ENCODE peak calls at places on chromosome 7, in six cellular contexts. One of them, this sample, is unnamed.

GRCh38 chr7:143295870-143296269 is 7.7 kb downstream of the CASP2 start:
- DNase-seq in stimulated activated CD4-positive, alpha-beta T cell treated with anti-CD3 and anti-CD28 coated beads, Interleukin-2, amount 100 ng/mL, for 24 hours: no peak
- DNase-seq in activated CD8-positive, alpha-beta memory T cell treated with anti-CD3 and anti-CD28 coated beads, Interleukin-2, amount 50 U/mL, for 48 hours: no peak
- DNase-seq in neuronal stem cell: no peak
- DNase-seq in astrocyte of the spinal cord: peak
- DNase-seq in body of pancreas: no peak
- DNase-seq in this sample: no peak

GRCh38 chr7:43117025-43117424 is 4.6 kb downstream of the HECW1 start:
- DNase-seq in body of pancreas: no peak
- DNase-seq in astrocyte of the spinal cord: peak
- DNase-seq in activated CD8-positive, alpha-beta memory T cell treated with anti-CD3 and anti-CD28 coated beads, Interleukin-2, amount 50 U/mL, for 48 hours: no peak
- DNase-seq in stimulated activated CD4-positive, alpha-beta T cell treated with anti-CD3 and anti-CD28 coated beads, Interleukin-2, amount 100 ng/mL, for 24 hours: no peak
- DNase-seq in neuronal stem cell: no peak
- DNase-seq in this sample: no peak

GRCh38 chr7:85185355-85186082 is 1.3 kb downstream of the SEMA3D start:
- DNase-seq in stimulated activated CD4-positive, alpha-beta T cell treated with anti-CD3 and anti-CD28 coated beads, Interleukin-2, amount 100 ng/mL, for 24 hours: no peak
- DNase-seq in neuronal stem cell: peak
- DNase-seq in body of pancreas: peak
- DNase-seq in astrocyte of the spinal cord: peak
- DNase-seq in activated CD8-positive, alpha-beta memory T cell treated with anti-CD3 and anti-CD28 coated beads, Interleukin-2, amount 50 U/mL, for 48 hours: no peak
- DNase-seq in this sample: no peak

GRCh38 chr7:101880536-101881443 is 63.4 kb downstream of the CUX1 start:
- DNase-seq in neuronal stem cell: no peak
- DNase-seq in activated CD8-positive, alpha-beta memory T cell treated with anti-CD3 and anti-CD28 coated beads, Interleukin-2, amount 50 U/mL, for 48 hours: no peak
- DNase-seq in astrocyte of the spinal cord: peak
- DNase-seq in stimulated activated CD4-positive, alpha-beta T cell treated with anti-CD3 and anti-CD28 coated beads, Interleukin-2, amount 100 ng/mL, for 24 hours: no peak
- DNase-seq in body of pancreas: peak
- DNase-seq in this sample: no peak

GRCh38 chr7:28409716-28410627 is 2.3 kb upstream of the CREB5 start:
- DNase-seq in neuronal stem cell: peak
- DNase-seq in astrocyte of the spinal cord: peak
- DNase-seq in body of pancreas: peak
- DNase-seq in activated CD8-positive, alpha-beta memory T cell treated with anti-CD3 and anti-CD28 coated beads, Interleukin-2, amount 50 U/mL, for 48 hours: peak
- DNase-seq in stimulated activated CD4-positive, alpha-beta T cell treated with anti-CD3 and anti-CD28 coated beads, Interleukin-2, amount 100 ng/mL, for 24 hours: peak
- DNase-seq in this sample: no peak

GRCh38 chr7:9029671-9030070 is 596.3 kb downstream of the NXPH1 start:
- DNase-seq in astrocyte of the spinal cord: no peak
- DNase-seq in stimulated activated CD4-positive, alpha-beta T cell treated with anti-CD3 and anti-CD28 coated beads, Interleukin-2, amount 100 ng/mL, for 24 hours: no peak
- DNase-seq in activated CD8-positive, alpha-beta memory T cell treated with anti-CD3 and anti-CD28 coated beads, Interleukin-2, amount 50 U/mL, for 48 hours: no peak
- DNase-seq in neuronal stem cell: no peak
- DNase-seq in body of pancreas: no peak
- DNase-seq in this sample: no peak

GRCh38 chr7:137036768-137037167 is 168.3 kb downstream of the CHRM2 start:
- DNase-seq in neuronal stem cell: no peak
- DNase-seq in astrocyte of the spinal cord: no peak
- DNase-seq in body of pancreas: no peak
- DNase-seq in stimulated activated CD4-positive, alpha-beta T cell treated with anti-CD3 and anti-CD28 coated beads, Interleukin-2, amount 100 ng/mL, for 24 hours: no peak
- DNase-seq in activated CD8-positive, alpha-beta memory T cell treated with anti-CD3 and anti-CD28 coated beads, Interleukin-2, amount 50 U/mL, for 48 hours: no peak
- DNase-seq in this sample: no peak

GRCh38 chr7:83119496-83119895 is 43.2 kb downstream of the PCLO start:
- DNase-seq in neuronal stem cell: no peak
- DNase-seq in stimulated activated CD4-positive, alpha-beta T cell treated with anti-CD3 and anti-CD28 coated beads, Interleukin-2, amount 100 ng/mL, for 24 hours: no peak
- DNase-seq in activated CD8-positive, alpha-beta memory T cell treated with anti-CD3 and anti-CD28 coated beads, Interleukin-2, amount 50 U/mL, for 48 hours: no peak
- DNase-seq in body of pancreas: no peak
- DNase-seq in astrocyte of the spinal cord: peak
- DNase-seq in this sample: no peak

GRCh38 chr7:19377611-19378339 is 232.6 kb upstream of the FERD3L start:
- DNase-seq in activated CD8-positive, alpha-beta memory T cell treated with anti-CD3 and anti-CD28 coated beads, Interleukin-2, amount 50 U/mL, for 48 hours: no peak
- DNase-seq in astrocyte of the spinal cord: peak
- DNase-seq in body of pancreas: no peak
- DNase-seq in stimulated activated CD4-positive, alpha-beta T cell treated with anti-CD3 and anti-CD28 coated beads, Interleukin-2, amount 100 ng/mL, for 24 hours: no peak
- DNase-seq in neuronal stem cell: no peak
- DNase-seq in this sample: no peak

GRCh38 chr7:27105161-27106122 is 3.0 kb upstream of the HOXA2 start:
- DNase-seq in body of pancreas: no peak
- DNase-seq in neuronal stem cell: no peak
- DNase-seq in activated CD8-positive, alpha-beta memory T cell treated with anti-CD3 and anti-CD28 coated beads, Interleukin-2, amount 50 U/mL, for 48 hours: no peak
- DNase-seq in stimulated activated CD4-positive, alpha-beta T cell treated with anti-CD3 and anti-CD28 coated beads, Interleukin-2, amount 100 ng/mL, for 24 hours: no peak
- DNase-seq in astrocyte of the spinal cord: peak
- DNase-seq in this sample: no peak

GRCh38 chr7:81482600-81483186 is 287.2 kb downstream of the HGF start:
- DNase-seq in activated CD8-positive, alpha-beta memory T cell treated with anti-CD3 and anti-CD28 coated beads, Interleukin-2, amount 50 U/mL, for 48 hours: no peak
- DNase-seq in astrocyte of the spinal cord: peak
- DNase-seq in stimulated activated CD4-positive, alpha-beta T cell treated with anti-CD3 and anti-CD28 coated beads, Interleukin-2, amount 100 ng/mL, for 24 hours: no peak
- DNase-seq in neuronal stem cell: no peak
- DNase-seq in body of pancreas: no peak
- DNase-seq in this sample: no peak

GRCh38 chr7:44378744-44379143 is 53.4 kb upstream of the CAMK2B start:
- DNase-seq in body of pancreas: no peak
- DNase-seq in neuronal stem cell: no peak
- DNase-seq in astrocyte of the spinal cord: peak
- DNase-seq in activated CD8-positive, alpha-beta memory T cell treated with anti-CD3 and anti-CD28 coated beads, Interleukin-2, amount 50 U/mL, for 48 hours: no peak
- DNase-seq in stimulated activated CD4-positive, alpha-beta T cell treated with anti-CD3 and anti-CD28 coated beads, Interleukin-2, amount 100 ng/mL, for 24 hours: no peak
- DNase-seq in this sample: no peak

GRCh38 chr7:17038783-17039170 is 157.0 kb upstream of the AGR3 start:
- DNase-seq in neuronal stem cell: no peak
- DNase-seq in body of pancreas: no peak
- DNase-seq in activated CD8-positive, alpha-beta memory T cell treated with anti-CD3 and anti-CD28 coated beads, Interleukin-2, amount 50 U/mL, for 48 hours: no peak
- DNase-seq in stimulated activated CD4-positive, alpha-beta T cell treated with anti-CD3 and anti-CD28 coated beads, Interleukin-2, amount 100 ng/mL, for 24 hours: no peak
- DNase-seq in astrocyte of the spinal cord: no peak
- DNase-seq in this sample: no peak

GRCh38 chr7:135512135-135512887 is 2.4 kb upstream of the CNOT4 start:
- DNase-seq in stimulated activated CD4-positive, alpha-beta T cell treated with anti-CD3 and anti-CD28 coated beads, Interleukin-2, amount 100 ng/mL, for 24 hours: no peak
- DNase-seq in neuronal stem cell: peak
- DNase-seq in body of pancreas: no peak
- DNase-seq in activated CD8-positive, alpha-beta memory T cell treated with anti-CD3 and anti-CD28 coated beads, Interleukin-2, amount 50 U/mL, for 48 hours: no peak
- DNase-seq in astrocyte of the spinal cord: peak
- DNase-seq in this sample: no peak

GRCh38 chr7:43467406-43467805 is 115.5 kb upstream of the STK17A start:
- DNase-seq in activated CD8-positive, alpha-beta memory T cell treated with anti-CD3 and anti-CD28 coated beads, Interleukin-2, amount 50 U/mL, for 48 hours: no peak
- DNase-seq in neuronal stem cell: no peak
- DNase-seq in stimulated activated CD4-positive, alpha-beta T cell treated with anti-CD3 and anti-CD28 coated beads, Interleukin-2, amount 100 ng/mL, for 24 hours: no peak
- DNase-seq in body of pancreas: no peak
- DNase-seq in astrocyte of the spinal cord: peak
- DNase-seq in this sample: no peak

GRCh38 chr7:4759211-4759610 is 16.2 kb upstream of the AP5Z1 start:
- DNase-seq in body of pancreas: no peak
- DNase-seq in activated CD8-positive, alpha-beta memory T cell treated with anti-CD3 and anti-CD28 coated beads, Interleukin-2, amount 50 U/mL, for 48 hours: no peak
- DNase-seq in astrocyte of the spinal cord: no peak
- DNase-seq in stimulated activated CD4-positive, alpha-beta T cell treated with anti-CD3 and anti-CD28 coated beads, Interleukin-2, amount 100 ng/mL, for 24 hours: no peak
- DNase-seq in neuronal stem cell: no peak
- DNase-seq in this sample: no peak

GRCh38 chr7:95766086-95766485 is 6.3 kb upstream of the DYNC1I1 start:
- DNase-seq in activated CD8-positive, alpha-beta memory T cell treated with anti-CD3 and anti-CD28 coated beads, Interleukin-2, amount 50 U/mL, for 48 hours: no peak
- DNase-seq in neuronal stem cell: no peak
- DNase-seq in body of pancreas: no peak
- DNase-seq in stimulated activated CD4-positive, alpha-beta T cell treated with anti-CD3 and anti-CD28 coated beads, Interleukin-2, amount 100 ng/mL, for 24 hours: no peak
- DNase-seq in astrocyte of the spinal cord: no peak
- DNase-seq in this sample: no peak

GRCh38 chr7:17184805-17185689 is 113.4 kb upstream of the AHR start:
- DNase-seq in astrocyte of the spinal cord: peak
- DNase-seq in body of pancreas: no peak
- DNase-seq in stimulated activated CD4-positive, alpha-beta T cell treated with anti-CD3 and anti-CD28 coated beads, Interleukin-2, amount 100 ng/mL, for 24 hours: no peak
- DNase-seq in activated CD8-positive, alpha-beta memory T cell treated with anti-CD3 and anti-CD28 coated beads, Interleukin-2, amount 50 U/mL, for 48 hours: no peak
- DNase-seq in neuronal stem cell: no peak
- DNase-seq in this sample: no peak

GRCh38 chr7:78441737-78442136 is 643.2 kb downstream of the PHTF2 start:
- DNase-seq in astrocyte of the spinal cord: no peak
- DNase-seq in body of pancreas: no peak
- DNase-seq in stimulated activated CD4-positive, alpha-beta T cell treated with anti-CD3 and anti-CD28 coated beads, Interleukin-2, amount 100 ng/mL, for 24 hours: no peak
- DNase-seq in neuronal stem cell: no peak
- DNase-seq in activated CD8-positive, alpha-beta memory T cell treated with anti-CD3 and anti-CD28 coated beads, Interleukin-2, amount 50 U/mL, for 48 hours: no peak
- DNase-seq in this sample: no peak

GRCh38 chr7:139362302-139362701 is 2.6 kb downstream of the LUC7L2 start:
- DNase-seq in astrocyte of the spinal cord: no peak
- DNase-seq in activated CD8-positive, alpha-beta memory T cell treated with anti-CD3 and anti-CD28 coated beads, Interleukin-2, amount 50 U/mL, for 48 hours: no peak
- DNase-seq in neuronal stem cell: no peak
- DNase-seq in stimulated activated CD4-positive, alpha-beta T cell treated with anti-CD3 and anti-CD28 coated beads, Interleukin-2, amount 100 ng/mL, for 24 hours: no peak
- DNase-seq in body of pancreas: no peak
- DNase-seq in this sample: no peak

GRCh38 chr7:78264105-78264504 is 465.5 kb downstream of the PHTF2 start:
- DNase-seq in body of pancreas: no peak
- DNase-seq in astrocyte of the spinal cord: no peak
- DNase-seq in activated CD8-positive, alpha-beta memory T cell treated with anti-CD3 and anti-CD28 coated beads, Interleukin-2, amount 50 U/mL, for 48 hours: no peak
- DNase-seq in neuronal stem cell: no peak
- DNase-seq in stimulated activated CD4-positive, alpha-beta T cell treated with anti-CD3 and anti-CD28 coated beads, Interleukin-2, amount 100 ng/mL, for 24 hours: no peak
- DNase-seq in this sample: no peak

GRCh38 chr7:34208878-34209621 is 303.7 kb downstream of the BMPER start:
- DNase-seq in activated CD8-positive, alpha-beta memory T cell treated with anti-CD3 and anti-CD28 coated beads, Interleukin-2, amount 50 U/mL, for 48 hours: no peak
- DNase-seq in stimulated activated CD4-positive, alpha-beta T cell treated with anti-CD3 and anti-CD28 coated beads, Interleukin-2, amount 100 ng/mL, for 24 hours: no peak
- DNase-seq in body of pancreas: no peak
- DNase-seq in astrocyte of the spinal cord: no peak
- DNase-seq in neuronal stem cell: no peak
- DNase-seq in this sample: no peak

GRCh38 chr7:101581891-101582290 is 47.2 kb downstream of the MYL10 start:
- DNase-seq in body of pancreas: no peak
- DNase-seq in activated CD8-positive, alpha-beta memory T cell treated with anti-CD3 and anti-CD28 coated beads, Interleukin-2, amount 50 U/mL, for 48 hours: peak
- DNase-seq in neuronal stem cell: no peak
- DNase-seq in astrocyte of the spinal cord: no peak
- DNase-seq in stimulated activated CD4-positive, alpha-beta T cell treated with anti-CD3 and anti-CD28 coated beads, Interleukin-2, amount 100 ng/mL, for 24 hours: no peak
- DNase-seq in this sample: peak

GRCh38 chr7:15309891-15310290 is 251.9 kb downstream of the AGMO start:
- DNase-seq in stimulated activated CD4-positive, alpha-beta T cell treated with anti-CD3 and anti-CD28 coated beads, Interleukin-2, amount 100 ng/mL, for 24 hours: no peak
- DNase-seq in neuronal stem cell: no peak
- DNase-seq in body of pancreas: no peak
- DNase-seq in astrocyte of the spinal cord: no peak
- DNase-seq in activated CD8-positive, alpha-beta memory T cell treated with anti-CD3 and anti-CD28 coated beads, Interleukin-2, amount 50 U/mL, for 48 hours: no peak
- DNase-seq in this sample: no peak

GRCh38 chr7:26868841-26869505 is 4.6 kb upstream of the SKAP2 start:
- DNase-seq in activated CD8-positive, alpha-beta memory T cell treated with anti-CD3 and anti-CD28 coated beads, Interleukin-2, amount 50 U/mL, for 48 hours: no peak
- DNase-seq in stimulated activated CD4-positive, alpha-beta T cell treated with anti-CD3 and anti-CD28 coated beads, Interleukin-2, amount 100 ng/mL, for 24 hours: no peak
- DNase-seq in neuronal stem cell: no peak
- DNase-seq in body of pancreas: no peak
- DNase-seq in astrocyte of the spinal cord: no peak
- DNase-seq in this sample: no peak

GRCh38 chr7:14305233-14305866 is 315.9 kb upstream of the ETV1 start:
- DNase-seq in body of pancreas: no peak
- DNase-seq in activated CD8-positive, alpha-beta memory T cell treated with anti-CD3 and anti-CD28 coated beads, Interleukin-2, amount 50 U/mL, for 48 hours: no peak
- DNase-seq in astrocyte of the spinal cord: no peak
- DNase-seq in stimulated activated CD4-positive, alpha-beta T cell treated with anti-CD3 and anti-CD28 coated beads, Interleukin-2, amount 100 ng/mL, for 24 hours: no peak
- DNase-seq in neuronal stem cell: no peak
- DNase-seq in this sample: no peak

GRCh38 chr7:94423865-94424264 is 29.2 kb downstream of the COL1A2 start:
- DNase-seq in activated CD8-positive, alpha-beta memory T cell treated with anti-CD3 and anti-CD28 coated beads, Interleukin-2, amount 50 U/mL, for 48 hours: no peak
- DNase-seq in astrocyte of the spinal cord: peak
- DNase-seq in neuronal stem cell: no peak
- DNase-seq in stimulated activated CD4-positive, alpha-beta T cell treated with anti-CD3 and anti-CD28 coated beads, Interleukin-2, amount 100 ng/mL, for 24 hours: no peak
- DNase-seq in body of pancreas: no peak
- DNase-seq in this sample: no peak